ENCODE peak calls at places on chromosomes 3 and 15, in five cellular contexts. J is NCI-H1694 treated with DMSO at 0.1 percent for 48 hours; Z is epithelial cell of esophagus; R is astrocyte; D is activated CD4-positive, alpha-beta T cell treated with anti-CD3 and anti-CD28 coated beads, Interleukin-2, amount 50 U/mL, for 24 hours. W is an unnamed sample.

GRCh38 chr3:23740517-23741402 is 65.0 kb upstream of the UBE2E1 start:
- DNase-seq in J (no peak), Z (peak; percentile 99), R (peak; percentile 55), D (peak; percentile 29), W (peak; percentile 61)

GRCh38 chr15:72911658-72912057 is 128.1 kb upstream of the ADPGK start:
- DNase-seq in J (no peak), Z (no peak), R (no peak), D (no peak), W (no peak)

GRCh38 chr3:130084581-130084980 is 3.0 kb downstream of the ALG1L2 start:
- DNase-seq in J (no peak), Z (no peak), R (no peak), D (no peak), W (no peak)

GRCh38 chr3:58630081-58630709 is 36.4 kb downstream of the FAM3D start:
- DNase-seq in J (peak; percentile 9), Z (peak; percentile 58), R (peak; percentile 33), D (peak; percentile 58), W (peak; percentile 37)

GRCh38 chr3:52633786-52634185 is 51.9 kb downstream of the PBRM1 start:
- DNase-seq in J (no peak), Z (no peak), R (peak; percentile 72), D (no peak), W (no peak)

GRCh38 chr15:23403550-23403949 is 43.5 kb downstream of the GOLGA6L2 start:
- DNase-seq in J (no peak), Z (no peak), R (no peak), D (no peak), W (no peak)

GRCh38 chr3:16533928-16534913 is 20.7 kb upstream of the RFTN1 start:
- DNase-seq in J (no peak), Z (no peak), R (no peak), D (no peak), W (no peak)

GRCh38 chr15:48121849-48122248 is 1.1 kb downstream of the SLC24A5 start:
- DNase-seq in J (no peak), Z (no peak), R (no peak), D (no peak), W (no peak)

GRCh38 chr3:16101295-16102186 is 72.9 kb upstream of the GALNT15 start:
- DNase-seq in J (no peak), Z (peak; percentile 99), R (peak; percentile 74), D (no peak), W (peak; percentile 72)

GRCh38 chr3:115217678-115218451 is 70.8 kb upstream of the ZBTB20 start:
- DNase-seq in J (peak; percentile 63), Z (peak; percentile 73), R (peak; percentile 76), D (no peak), W (peak; percentile 79)

GRCh38 chr3:108099203-108099602 is 8.4 kb upstream of the CD47 start:
- DNase-seq in J (no peak), Z (no peak), R (peak; percentile 14), D (no peak), W (no peak)

GRCh38 chr15:87619161-87619960 is 637.2 kb downstream of the NTRK3 start:
- DNase-seq in J (peak; percentile 10), Z (no peak), R (peak; percentile 95), D (no peak), W (no peak)

GRCh38 chr15:67967871-67968423 is 86.2 kb upstream of the PIAS1 start:
- DNase-seq in J (peak; percentile 67), Z (peak; percentile 46), R (peak; percentile 53), D (no peak), W (no peak)

GRCh38 chr3:113573728-113574127 is 41.4 kb downstream of the SIDT1 start:
- DNase-seq in J (no peak), Z (no peak), R (no peak), D (no peak), W (no peak)

GRCh38 chr15:89575656-89576416 is 567 bp downstream of the TICRR start:
- DNase-seq in J (no peak), Z (peak; percentile 28), R (no peak), D (no peak), W (peak; percentile 42)

GRCh38 chr15:74202461-74203401 is at the start of gene STRA6:
- DNase-seq in J (peak; percentile 51), Z (peak; percentile 83), R (peak; percentile 53), D (no peak), W (no peak)

GRCh38 chr15:51310064-51310463 is 28.3 kb downstream of the CYP19A1 start:
- DNase-seq in J (no peak), Z (no peak), R (peak; percentile 57), D (no peak), W (no peak)

GRCh38 chr3:356947-357346 is 160.4 kb downstream of the CHL1 start:
- DNase-seq in J (no peak), Z (no peak), R (peak; percentile 23), D (no peak), W (no peak)

GRCh38 chr15:58261368-58261767 is 123.2 kb downstream of the AQP9 start:
- DNase-seq in J (no peak), Z (no peak), R (no peak), D (no peak), W (no peak)

GRCh38 chr15:74364936-74365618 is 2.4 kb downstream of the CYP11A1 start:
- DNase-seq in J (no peak), Z (no peak), R (no peak), D (no peak), W (no peak)

GRCh38 chr15:58233341-58233740 is 95.2 kb downstream of the AQP9 start:
- DNase-seq in J (no peak), Z (no peak), R (no peak), D (no peak), W (no peak)

GRCh38 chr3:54237788-54238502 is 115.6 kb downstream of the CACNA2D3 start:
- DNase-seq in J (no peak), Z (peak; percentile 10), R (no peak), D (no peak), W (no peak)

GRCh38 chr3:142046320-142047020 is 102.9 kb downstream of the TFDP2 start:
- DNase-seq in J (no peak), Z (no peak), R (no peak), D (no peak), W (no peak)

GRCh38 chr3:196537319-196537984 is 22.3 kb upstream of the SMCO1 start:
- DNase-seq in J (no peak), Z (peak; percentile 93), R (no peak), D (peak; percentile 44), W (no peak)

GRCh38 chr3:136920904-136921649 is 36.7 kb upstream of the IL20RB start:
- DNase-seq in J (no peak), Z (no peak), R (no peak), D (no peak), W (no peak)